ENCODE peak calls at places on chromosomes 3 and 15, in seven cellular contexts. A is CD8-positive, alpha-beta T cell; Y is WERI-Rb-1; Z is AML-193; E is mucosa of descending colon; D is ELR; B is anterior cingulate cortex. W is an unnamed sample.

GRCh38 chr3:46615976-46616375 is 3.7 kb downstream of the FAM240A start:
- DNase-seq in Y (no peak), A (no peak), B (no peak), Z (no peak), E (no peak), D (no peak), W (peak; percentile 44)

GRCh38 chr15:81074773-81075172 is 59.3 kb upstream of the CFAP161 start:
- DNase-seq in D (no peak), Z (no peak), E (no peak), Y (no peak), A (no peak), B (no peak), W (no peak)

GRCh38 chr3:196563721-196564225 is 4.6 kb downstream of the WDR53 start:
- DNase-seq in Y (no peak), B (no peak), D (peak; percentile 76), Z (peak; percentile 47), A (no peak), E (no peak), W (no peak)

GRCh38 chr15:63077952-63078351 is 35.4 kb downstream of the TPM1 start:
- DNase-seq in E (no peak), D (no peak), Z (no peak), Y (peak; percentile 72), B (no peak), A (no peak), W (no peak)

GRCh38 chr3:194537732-194538247 is 51.0 kb upstream of the ATP13A3 start:
- DNase-seq in B (no peak), Y (no peak), E (no peak), D (peak; percentile 90), A (no peak), Z (no peak), W (no peak)

GRCh38 chr15:65336767-65337435 is 32.4 kb downstream of the RNU5B-1 start:
- DNase-seq in A (no peak), B (no peak), Y (peak; percentile 90), E (no peak), D (no peak), Z (no peak), W (no peak)

GRCh38 chr15:50884583-50884982 is 23.9 kb upstream of the AP4E1 start:
- DNase-seq in A (no peak), Z (no peak), B (no peak), D (peak; percentile 89), E (no peak), Y (no peak), W (no peak)

GRCh38 chr3:177835917-177836316 is 638.6 kb upstream of the TBL1XR1 start:
- DNase-seq in D (peak; percentile 97), E (no peak), A (no peak), Z (no peak), B (no peak), Y (no peak), W (no peak)

GRCh38 chr3:185397676-185398075 is 34.7 kb downstream of the MAP3K13 start:
- DNase-seq in B (no peak), E (no peak), Z (no peak), Y (peak; percentile 53), D (no peak), A (no peak), W (no peak)

GRCh38 chr3:32757618-32758374 is 60.0 kb upstream of the TRIM71 start:
- DNase-seq in A (no peak), B (no peak), Z (peak; percentile 32), Y (no peak), D (no peak), E (no peak), W (no peak)

GRCh38 chr15:100255644-100256043 is 86.1 kb downstream of the ADAMTS17 start:
- DNase-seq in B (no peak), D (no peak), A (no peak), Y (no peak), Z (no peak), E (no peak), W (peak; percentile 16)